ENCODE peak calls at places on chromosome 3, in eight cellular contexts. D, Q, Z, W, F, B, J and S are unnamed samples.

GRCh38 chr3:146071636-146072035 is 89.3 kb downstream of the PLOD2 start:
- DNase-seq in D (no peak), Q (no peak), Z (no peak), W (no peak), F (no peak), B (no peak), J (no peak), S (no peak)

GRCh38 chr3:40313975-40314860 is 4.7 kb downstream of the EIF1B start:
- DNase-seq in D (peak), Q (no peak), Z (no peak), W (peak), F (no peak), B (peak), J (no peak), S (no peak)

GRCh38 chr3:160400048-160400630 is 689 bp downstream of the SMC4 start:
- DNase-seq in D (peak), Q (peak), Z (peak), W (no peak), F (no peak), B (peak), J (peak), S (peak)

GRCh38 chr3:109023656-109024254 is 70.1 kb upstream of the GUCA1C start:
- DNase-seq in D (peak), Q (peak), Z (peak), W (peak), F (peak), B (peak), J (peak), S (peak)

GRCh38 chr3:183764854-183765731 is 60.3 kb downstream of the MAP6D1 start:
- DNase-seq in D (peak), Q (peak), Z (no peak), W (no peak), F (no peak), B (peak), J (no peak), S (peak)

GRCh38 chr3:176971613-176972174 is 225.6 kb downstream of the TBL1XR1 start:
- DNase-seq in D (no peak), Q (no peak), Z (no peak), W (no peak), F (no peak), B (no peak), J (no peak), S (no peak)

GRCh38 chr3:74850381-74850780 is 235.9 kb upstream of the CNTN3 start:
- DNase-seq in D (no peak), Q (no peak), Z (no peak), W (no peak), F (no peak), B (no peak), J (no peak), S (no peak)

GRCh38 chr3:37601832-37602231 is 259.8 kb upstream of the CTDSPL start:
- DNase-seq in D (no peak), Q (no peak), Z (no peak), W (no peak), F (no peak), B (no peak), J (no peak), S (no peak)

GRCh38 chr3:182683335-182684257 is 109.7 kb upstream of the ATP11B start:
- DNase-seq in D (peak), Q (peak), Z (peak), W (peak), F (peak), B (peak), J (peak), S (peak)

GRCh38 chr3:172536505-172536904 is 13.3 kb upstream of the TNFSF10 start:
- DNase-seq in D (no peak), Q (no peak), Z (no peak), W (no peak), F (no peak), B (no peak), J (peak), S (no peak)

GRCh38 chr3:40044487-40044886 is 235.1 kb downstream of the MYRIP start:
- DNase-seq in D (no peak), Q (peak), Z (no peak), W (no peak), F (no peak), B (no peak), J (no peak), S (peak)

GRCh38 chr3:107985496-107985895 is 105.3 kb downstream of the CD47 start:
- DNase-seq in D (no peak), Q (no peak), Z (no peak), W (no peak), F (no peak), B (no peak), J (no peak), S (no peak)

GRCh38 chr3:87437765-87438164 is 161.4 kb upstream of the POU1F1 start:
- DNase-seq in D (peak), Q (no peak), Z (no peak), W (no peak), F (no peak), B (no peak), J (no peak), S (peak)

GRCh38 chr3:73072634-73073033 is 11.2 kb downstream of the EBLN2 start:
- DNase-seq in D (no peak), Q (no peak), Z (no peak), W (no peak), F (no peak), B (no peak), J (no peak), S (no peak)

GRCh38 chr3:7733933-7734332 is 767.7 kb upstream of the LMCD1 start:
- DNase-seq in D (peak), Q (no peak), Z (no peak), W (no peak), F (no peak), B (no peak), J (no peak), S (no peak)

GRCh38 chr3:33900440-33900808 is 102.0 kb downstream of the PDCD6IP start:
- DNase-seq in D (no peak), Q (no peak), Z (no peak), W (no peak), F (no peak), B (no peak), J (no peak), S (no peak)

GRCh38 chr3:97815149-97815917 is 6.5 kb upstream of the CRYBG3 start:
- DNase-seq in D (no peak), Q (no peak), Z (no peak), W (no peak), F (peak), B (no peak), J (no peak), S (no peak)

GRCh38 chr3:18442743-18443669 is 17.9 kb upstream of the SATB1 start:
- DNase-seq in D (no peak), Q (no peak), Z (no peak), W (no peak), F (no peak), B (no peak), J (no peak), S (no peak)

GRCh38 chr3:85252686-85253085 is 293.9 kb downstream of the CADM2 start:
- DNase-seq in D (no peak), Q (no peak), Z (no peak), W (no peak), F (no peak), B (no peak), J (no peak), S (no peak)

GRCh38 chr3:52481819-52482521 is 13.2 kb upstream of the STAB1 start:
- DNase-seq in D (peak), Q (peak), Z (peak), W (no peak), F (peak), B (peak), J (no peak), S (no peak)

GRCh38 chr3:16140116-16140893 is 34.2 kb upstream of the GALNT15 start:
- DNase-seq in D (peak), Q (peak), Z (peak), W (peak), F (no peak), B (peak), J (no peak), S (peak)

GRCh38 chr3:107106316-107106715 is 270.9 kb upstream of the CCDC54 start:
- DNase-seq in D (no peak), Q (peak), Z (no peak), W (no peak), F (no peak), B (peak), J (no peak), S (peak)

GRCh38 chr3:112759681-112760080 is 87.0 kb downstream of the CD200R1L start:
- DNase-seq in D (no peak), Q (no peak), Z (no peak), W (no peak), F (no peak), B (no peak), J (no peak), S (no peak)

GRCh38 chr3:24682141-24682547 is 187.5 kb upstream of the THRB start:
- DNase-seq in D (no peak), Q (peak), Z (no peak), W (no peak), F (no peak), B (peak), J (no peak), S (peak)

GRCh38 chr3:112568642-112569041 is 6.8 kb downstream of the SLC35A5 start:
- DNase-seq in D (peak), Q (no peak), Z (no peak), W (no peak), F (no peak), B (peak), J (no peak), S (no peak)

GRCh38 chr3:43838877-43839276 is 148.1 kb downstream of the ABHD5 start:
- DNase-seq in D (no peak), Q (no peak), Z (no peak), W (no peak), F (no peak), B (no peak), J (no peak), S (no peak)

GRCh38 chr3:69250014-69250413 is 127.6 kb upstream of the LMOD3 start:
- DNase-seq in D (no peak), Q (peak), Z (no peak), W (no peak), F (peak), B (peak), J (peak), S (no peak)

GRCh38 chr3:172918568-172919296 is 168.2 kb downstream of the ECT2 start:
- DNase-seq in D (peak), Q (no peak), Z (no peak), W (no peak), F (no peak), B (no peak), J (no peak), S (no peak)

GRCh38 chr3:160412477-160412876 is 13.0 kb downstream of the SMC4 start:
- DNase-seq in D (no peak), Q (no peak), Z (no peak), W (no peak), F (no peak), B (no peak), J (no peak), S (no peak)

GRCh38 chr3:66076861-66077495 is 38.3 kb upstream of the MAGI1 start:
- DNase-seq in D (no peak), Q (no peak), Z (peak), W (peak), F (no peak), B (peak), J (no peak), S (no peak)

GRCh38 chr3:49410844-49411549 is 779 bp downstream of the RHOA start:
- DNase-seq in D (peak), Q (no peak), Z (no peak), W (no peak), F (no peak), B (no peak), J (no peak), S (no peak)

GRCh38 chr3:126469479-126469878 is 6.2 kb downstream of the ZXDC start:
- DNase-seq in D (no peak), Q (no peak), Z (no peak), W (no peak), F (no peak), B (no peak), J (no peak), S (no peak)

GRCh38 chr3:6204891-6205290 is 656.0 kb upstream of the GRM7 start:
- DNase-seq in D (no peak), Q (no peak), Z (no peak), W (no peak), F (no peak), B (no peak), J (no peak), S (no peak)

GRCh38 chr3:99648091-99648490 is 9.7 kb downstream of the COL8A1 start:
- DNase-seq in D (peak), Q (peak), Z (no peak), W (no peak), F (no peak), B (peak), J (no peak), S (peak)
- H3K27ac ChIP-seq in D (peak), Q (no peak), Z (no peak), W (peak), F (no peak), B (peak), J (peak), S (peak)

DNA sequence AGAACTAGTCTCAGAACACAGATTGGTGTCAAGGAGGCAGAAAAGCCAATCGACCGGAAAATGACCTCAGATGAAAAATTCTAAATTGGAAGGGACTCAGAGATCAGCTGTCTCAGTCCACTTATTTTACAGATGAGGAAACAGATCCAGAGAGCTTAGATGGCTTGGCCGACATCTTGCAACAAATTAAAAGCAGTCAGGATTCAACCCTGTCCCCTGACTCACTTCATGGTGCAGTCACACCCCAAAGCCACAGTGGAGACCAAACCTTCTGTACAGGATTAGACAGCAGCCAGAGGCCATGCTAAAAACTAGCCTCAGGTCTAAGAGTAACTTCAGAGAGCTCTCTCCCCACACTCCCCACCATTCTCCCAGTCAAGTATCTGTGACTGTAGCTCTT is 169.3 kb upstream of the BHLHE40 start:
- DNase-seq in D (no peak), Q (no peak), Z (no peak), W (no peak), F (no peak), B (no peak), J (no peak), S (no peak)
- H3K27ac ChIP-seq in D (no peak), Q (no peak), Z (no peak), W (no peak), F (no peak), B (no peak), J (no peak), S (no peak)

DNA sequence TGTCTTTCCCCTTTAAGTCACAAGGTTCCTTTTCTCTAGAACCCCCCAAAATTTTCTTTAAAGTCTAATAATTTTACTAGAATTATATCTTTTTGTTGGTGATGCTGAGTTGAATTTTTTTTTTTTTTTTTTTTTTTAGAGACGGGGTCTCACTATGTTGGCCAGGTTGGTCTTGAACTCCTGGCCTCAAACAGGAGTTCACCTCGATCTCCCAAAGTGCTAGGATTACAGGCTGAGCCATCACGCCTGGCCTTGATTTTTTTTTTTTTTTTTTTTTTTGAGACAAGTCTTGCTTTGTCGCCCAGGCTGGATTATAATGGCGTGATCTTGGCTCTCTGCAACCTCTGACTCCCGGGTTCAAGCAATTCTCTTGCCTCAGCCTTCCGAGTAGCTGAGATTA is 12.2 kb downstream of the SEC13 start:
- DNase-seq in D (no peak), Q (no peak), Z (no peak), W (no peak), F (no peak), B (no peak), J (no peak), S (no peak)
- H3K27ac ChIP-seq in D (no peak), Q (no peak), Z (no peak), W (no peak), F (no peak), B (no peak), J (no peak), S (no peak)

DNA sequence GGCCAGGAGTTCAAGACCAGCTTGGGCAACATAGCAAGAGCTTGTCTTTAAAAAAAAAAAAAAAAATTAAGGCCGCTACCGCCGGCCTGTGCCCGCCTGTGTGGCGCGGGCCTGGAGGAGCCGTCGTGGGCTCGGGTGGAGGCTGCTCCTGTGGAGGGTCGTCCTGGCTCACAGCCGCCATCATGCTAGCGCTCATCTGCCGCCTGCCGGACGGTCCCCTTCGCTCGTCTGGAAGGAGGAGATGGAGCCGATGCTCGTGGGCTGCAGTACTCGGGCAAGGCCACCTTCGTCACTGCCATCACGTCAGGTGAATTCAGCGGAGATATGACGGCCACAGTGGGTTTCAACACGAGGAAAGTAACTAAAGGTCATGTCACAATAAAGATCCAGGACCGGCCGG is 37.4 kb downstream of the TFRC start:
- DNase-seq in D (no peak), Q (no peak), Z (no peak), W (no peak), F (no peak), B (no peak), J (no peak), S (no peak)
- H3K27ac ChIP-seq in D (no peak), Q (no peak), Z (no peak), W (no peak), F (no peak), B (no peak), J (no peak), S (no peak)

GRCh38 chr3:101828289-101828688 is 21.0 kb upstream of the NFKBIZ start:
- DNase-seq in D (no peak), Q (no peak), Z (no peak), W (no peak), F (no peak), B (no peak), J (no peak), S (no peak)
- H3K27ac ChIP-seq in D (peak), Q (peak), Z (peak), W (peak), F (peak), B (peak), J (peak), S (peak)

DNA sequence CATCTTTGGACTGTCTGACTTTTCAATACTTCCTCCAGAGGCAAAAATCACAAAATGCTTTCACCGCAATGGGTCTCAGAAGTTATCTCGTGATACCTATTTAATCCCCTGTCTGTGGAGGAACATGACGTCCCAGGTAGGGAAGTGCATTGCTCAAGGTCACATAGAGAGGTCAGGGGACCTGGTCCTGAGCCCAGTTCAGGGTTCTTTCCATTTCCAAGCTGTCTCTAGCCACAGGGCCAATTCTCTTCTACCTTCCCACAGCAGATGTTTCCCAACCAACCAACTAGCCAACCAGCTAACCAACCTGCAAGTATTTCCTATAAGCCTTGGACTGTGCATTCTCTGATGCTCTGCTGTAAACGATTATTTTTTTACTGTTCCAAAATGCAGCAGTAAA is 122.2 kb upstream of the DLG1 start:
- DNase-seq in D (no peak), Q (no peak), Z (no peak), W (no peak), F (no peak), B (no peak), J (no peak), S (no peak)
- H3K27ac ChIP-seq in D (no peak), Q (no peak), Z (no peak), W (no peak), F (no peak), B (no peak), J (no peak), S (no peak)

DNA sequence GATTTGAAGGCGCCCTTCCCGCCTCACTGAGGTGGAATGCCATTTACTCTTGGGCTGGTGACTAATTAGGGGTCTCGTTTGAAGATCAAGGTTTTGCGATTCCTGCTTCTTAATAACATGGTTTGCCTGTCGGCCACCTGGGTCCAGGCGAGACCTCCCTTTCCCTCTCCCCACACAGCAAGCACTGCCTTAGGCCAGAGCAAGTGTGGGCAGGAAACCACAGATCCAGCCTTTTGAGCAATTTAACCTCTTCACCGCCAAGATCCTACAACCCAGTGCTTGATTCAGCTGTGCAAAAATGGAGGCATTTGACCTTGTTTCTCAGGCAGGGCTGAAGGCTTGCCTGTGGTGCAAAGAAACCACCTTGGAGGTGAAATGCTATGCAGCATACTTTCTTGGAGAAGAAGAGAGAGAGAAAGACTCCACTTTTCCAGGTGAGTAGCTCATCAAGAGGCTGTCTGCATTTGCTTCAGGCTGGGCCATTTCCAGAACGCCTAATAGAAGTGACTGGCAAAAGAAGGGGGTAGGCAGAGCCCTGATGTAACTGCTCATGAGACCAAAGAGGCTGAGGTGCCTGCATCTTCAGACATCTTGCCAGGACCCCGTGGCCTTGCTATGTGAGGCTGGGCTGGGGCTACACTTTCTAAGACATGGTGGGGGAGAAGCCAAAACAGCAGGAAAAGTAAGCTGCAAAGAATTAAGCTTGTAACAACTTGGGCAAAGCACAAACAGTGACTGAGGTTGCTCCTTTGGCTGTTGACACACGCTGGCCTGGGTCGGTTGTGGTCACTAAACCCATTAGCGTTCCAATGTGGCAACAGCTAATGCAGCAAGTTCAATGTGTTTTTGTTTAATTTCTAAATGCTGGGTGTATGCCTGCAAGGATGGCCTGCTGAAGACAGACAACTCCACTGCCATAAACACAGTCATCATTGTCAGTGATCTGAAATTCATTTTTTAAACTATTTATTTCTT is 34.3 kb upstream of the WNT5A start:
- DNase-seq in D (no peak), Q (no peak), Z (no peak), W (peak), F (no peak), B (peak), J (peak), S (no peak)
- H3K27ac ChIP-seq in D (no peak), Q (no peak), Z (no peak), W (no peak), F (no peak), B (no peak), J (no peak), S (no peak)